ENCODE peak calls at places on chromosomes 2 and 18, in five cellular contexts. M is body of pancreas, S is IMR-90, H is spleen, W is endothelial cell of umbilical vein. A is an unnamed sample.

GRCh38 chr2:239216614-239217273 is 184.1 kb downstream of the HDAC4 start:
- DNase-seq in S (no peak), H (no peak), W (peak), M (no peak), A (no peak)

GRCh38 chr18:12840382-12840781 is 43.7 kb downstream of the PTPN2 start:
- DNase-seq in M (no peak), S (no peak), H (no peak), W (no peak), A (no peak)

GRCh38 chr2:171347591-171348032 is 86.2 kb downstream of the METTL8 start:
- DNase-seq in H (no peak), W (peak), S (peak), M (no peak), A (peak)

GRCh38 chr2:134319581-134320246 is 65.8 kb downstream of the MGAT5 start:
- DNase-seq in S (no peak), W (no peak), H (no peak), M (no peak), A (no peak)

GRCh38 chr18:22088976-22089375 is 80.4 kb upstream of the GATA6 start:
- DNase-seq in H (no peak), W (no peak), S (no peak), M (no peak), A (no peak)

GRCh38 chr2:45626387-45627010 is 15.4 kb upstream of the SRBD1 start:
- DNase-seq in W (no peak), H (no peak), M (peak), S (no peak), A (no peak)

GRCh38 chr18:78619854-78620253 is 359.8 kb upstream of the SALL3 start:
- DNase-seq in S (no peak), M (no peak), H (no peak), W (no peak), A (no peak)

GRCh38 chr2:20667151-20667530 is 197 bp downstream of the GDF7 start:
- DNase-seq in S (no peak), W (no peak), H (no peak), M (no peak), A (no peak)

GRCh38 chr2:33160217-33160616 is 213.5 kb downstream of the LTBP1 start:
- DNase-seq in W (no peak), M (no peak), H (no peak), S (peak), A (no peak)

GRCh38 chr18:78151234-78151633 is 828.4 kb upstream of the SALL3 start:
- DNase-seq in S (no peak), W (no peak), M (no peak), H (no peak), A (no peak)

GRCh38 chr2:108971661-108972566 is 17.1 kb downstream of the EDAR start:
- DNase-seq in H (no peak), W (no peak), S (no peak), M (no peak), A (peak)

GRCh38 chr2:74739733-74740241 is 85.7 kb downstream of the SEMA4F start:
- DNase-seq in M (no peak), H (no peak), W (no peak), S (no peak), A (no peak)

GRCh38 chr2:133485868-133486267 is 82.4 kb downstream of the NCKAP5 start:
- DNase-seq in M (no peak), W (no peak), H (no peak), S (no peak), A (no peak)

DNA sequence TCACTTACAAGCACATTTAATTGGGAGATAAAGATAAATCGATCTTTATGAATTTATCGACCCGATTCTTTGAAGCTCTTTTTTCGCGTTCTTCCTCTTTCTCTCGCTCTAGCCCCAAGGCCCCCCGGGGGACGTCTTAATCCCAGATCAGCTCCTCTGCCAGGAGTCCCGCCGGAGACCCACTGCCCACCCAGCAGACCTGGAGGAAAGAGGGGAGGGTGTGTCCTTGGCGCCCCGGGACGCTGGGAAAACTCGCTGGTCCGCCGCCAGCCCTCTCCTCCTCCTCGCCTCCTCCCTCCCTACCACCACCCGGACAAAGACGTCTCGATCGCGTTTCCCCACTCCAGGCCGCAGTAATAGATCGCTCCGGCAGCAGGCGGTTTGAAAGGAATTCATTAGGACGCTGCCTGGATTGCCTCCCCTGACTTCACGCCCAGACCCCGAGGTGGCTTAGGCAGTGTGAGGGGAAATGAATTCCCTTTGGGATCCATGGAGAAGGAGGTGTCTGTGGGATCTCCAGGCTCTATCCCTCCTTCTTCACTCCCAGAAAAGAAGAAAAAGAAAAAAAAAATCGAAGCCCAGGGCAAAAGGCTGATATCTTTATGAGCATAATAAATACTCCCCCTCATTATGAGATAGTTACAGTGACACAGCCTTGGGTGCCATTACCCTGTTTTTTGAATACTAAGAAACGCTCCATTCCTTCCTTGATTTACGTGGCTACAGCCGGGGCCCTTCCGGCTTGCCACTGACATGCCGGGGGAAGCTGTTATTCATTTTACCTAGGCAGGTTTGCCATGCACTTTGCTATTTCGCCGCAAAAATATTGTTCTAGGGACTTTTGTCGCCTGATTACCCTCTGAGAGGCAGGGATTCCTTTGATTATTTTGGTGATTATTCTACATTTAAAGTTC is 1.8 kb upstream of the GBX2 start:
- DNase-seq in M (no peak), H (no peak), S (no peak), W (no peak), A (no peak)
- TF ChIP-seq POLR2A in M (no peak), H (no peak), S (no peak), W (no peak), A (no peak)

DNA sequence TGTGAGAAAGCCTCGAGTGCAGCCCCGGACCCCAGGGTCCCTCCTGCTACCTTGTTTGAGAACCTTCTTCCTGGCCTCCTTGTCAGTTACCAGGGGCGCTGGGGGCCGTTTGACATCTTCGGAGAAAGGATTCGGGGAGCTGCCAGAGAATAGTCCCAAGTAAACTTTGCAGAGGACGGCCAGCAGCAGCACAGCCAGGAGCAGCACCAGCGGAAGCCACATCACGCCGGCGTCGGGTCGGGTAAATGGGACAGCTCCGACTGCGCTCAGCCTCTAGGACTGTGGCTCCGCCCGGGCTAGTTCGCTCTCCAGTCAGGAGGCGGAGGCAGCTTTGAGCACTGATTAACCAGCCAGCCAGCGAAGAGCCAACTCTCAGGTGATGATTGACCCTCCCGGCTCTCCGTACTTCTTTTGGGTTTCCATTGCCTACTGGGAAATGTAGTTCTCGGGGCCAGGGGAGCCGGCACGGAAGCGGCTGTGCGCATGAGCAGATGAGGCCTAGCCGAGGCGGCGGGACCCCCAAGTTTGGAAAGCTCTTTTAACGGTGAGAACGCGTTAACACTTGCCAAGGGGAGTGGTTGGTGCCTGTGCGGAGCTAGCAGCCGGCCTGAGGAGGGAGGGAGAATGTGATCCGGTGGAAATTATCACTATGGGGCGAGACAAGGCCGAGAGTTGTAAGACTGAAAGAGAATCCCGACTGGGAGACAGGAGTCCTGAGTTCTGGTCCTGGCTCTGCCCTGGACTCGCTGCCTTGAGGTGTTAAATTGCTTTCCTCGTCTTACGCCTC is at the start of the genes ELMOD3 and RETSAT:
- DNase-seq in H (peak), W (peak), M (peak), S (peak), A (peak)
- TF ChIP-seq POLR2A in H (peak), W (peak), M (peak), S (peak), A (peak)

DNA sequence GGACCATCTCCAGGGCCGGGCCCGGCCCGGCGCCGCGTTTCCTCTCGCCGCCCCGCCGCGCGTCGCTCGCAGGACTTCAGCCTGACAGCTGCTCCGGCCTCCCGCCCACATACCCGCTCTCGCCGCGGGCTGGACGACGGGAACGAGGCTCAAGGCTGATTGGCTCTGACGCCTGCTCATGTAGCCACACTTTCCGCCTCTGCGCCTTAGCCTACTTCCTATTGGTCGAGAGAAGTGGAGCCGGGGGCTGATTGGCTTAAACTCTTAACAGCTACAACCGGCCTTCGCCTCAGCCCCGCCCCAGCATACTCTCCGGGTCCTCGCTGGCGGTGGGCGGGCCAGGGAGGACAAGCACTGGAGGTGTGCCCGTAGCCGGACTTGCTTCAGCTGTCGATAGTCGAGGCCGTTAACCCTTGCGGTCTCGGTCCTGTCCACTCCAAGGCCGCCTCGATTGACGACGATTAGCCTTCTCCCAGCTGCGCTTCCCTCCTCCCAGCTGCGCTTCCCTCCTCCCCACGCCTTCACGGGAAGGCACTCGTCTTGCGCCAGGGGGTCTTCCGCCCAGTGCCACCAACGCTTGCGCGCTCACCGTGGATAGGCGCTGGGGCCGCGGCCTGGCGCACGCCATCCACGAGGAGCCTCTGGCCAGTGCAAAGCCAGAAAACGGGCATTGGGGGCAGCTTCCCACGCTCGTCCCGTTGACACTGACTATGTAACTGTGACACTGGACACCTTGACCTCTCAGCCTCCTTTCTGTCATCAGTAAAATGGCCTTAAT is at the start of gene PRADC1:
- DNase-seq in H (peak), W (peak), M (peak), S (peak), A (peak)
- TF ChIP-seq POLR2A in H (no peak), W (no peak), M (no peak), S (peak), A (peak)

GRCh38 chr2:73233932-73234832 is at the start of gene CCT7:
- DNase-seq in S (peak), M (peak), W (peak), H (peak), A (peak)
- TF ChIP-seq POLR2A in S (peak), M (peak), W (peak), H (no peak), A (peak)

GRCh38 chr2:27211241-27211942 is 449 bp upstream of the ATRAID start:
- DNase-seq in M (peak), W (peak), H (peak), S (no peak), A (peak)
- TF ChIP-seq POLR2A in M (no peak), W (no peak), H (no peak), S (no peak), A (no peak)

A was measured in H54.